ENCODE peak calls at places on chromosomes 16 and 17, in five cellular contexts. One of them, this sample, is unnamed.

GRCh38 chr16:68823401-68823800 is 19.9 kb upstream of the TANGO6 start:
- DNase-seq in heart right ventricle: no peak
- DNase-seq in body of pancreas: no peak
- DNase-seq in lower lobe of right lung: no peak
- DNase-seq in fibroblast of lung: peak
- DNase-seq in this sample: peak

GRCh38 chr16:85480727-85481101 is 132.4 kb upstream of the GSE1 start:
- DNase-seq in fibroblast of lung: no peak
- DNase-seq in body of pancreas: no peak
- DNase-seq in lower lobe of right lung: no peak
- DNase-seq in heart right ventricle: peak
- DNase-seq in this sample: no peak

GRCh38 chr17:74994440-74994839 is 7.0 kb downstream of the CDR2L start:
- DNase-seq in heart right ventricle: no peak
- DNase-seq in body of pancreas: no peak
- DNase-seq in fibroblast of lung: no peak
- DNase-seq in lower lobe of right lung: no peak
- DNase-seq in this sample: peak

GRCh38 chr17:45743626-45744326 is 40.3 kb upstream of the CRHR1 start:
- DNase-seq in fibroblast of lung: no peak
- DNase-seq in heart right ventricle: no peak
- DNase-seq in lower lobe of right lung: no peak
- DNase-seq in body of pancreas: no peak
- DNase-seq in this sample: no peak

GRCh38 chr16:68993885-68994284 is 111.6 kb upstream of the HAS3 start:
- DNase-seq in fibroblast of lung: peak
- DNase-seq in lower lobe of right lung: no peak
- DNase-seq in body of pancreas: no peak
- DNase-seq in heart right ventricle: no peak
- DNase-seq in this sample: peak

GRCh38 chr16:53224932-53225533 is 170.2 kb downstream of the CHD9 start:
- DNase-seq in body of pancreas: no peak
- DNase-seq in heart right ventricle: no peak
- DNase-seq in lower lobe of right lung: no peak
- DNase-seq in fibroblast of lung: no peak
- DNase-seq in this sample: no peak

GRCh38 chr16:923184-923583 is 47.6 kb downstream of the LMF1 start:
- DNase-seq in body of pancreas: no peak
- DNase-seq in fibroblast of lung: no peak
- DNase-seq in heart right ventricle: no peak
- DNase-seq in lower lobe of right lung: no peak
- DNase-seq in this sample: no peak

GRCh38 chr17:740240-741055 is 8.1 kb downstream of the TLCD3A start:
- DNase-seq in heart right ventricle: no peak
- DNase-seq in lower lobe of right lung: no peak
- DNase-seq in body of pancreas: peak
- DNase-seq in fibroblast of lung: no peak
- DNase-seq in this sample: no peak

GRCh38 chr17:41697122-41697962 is 8.7 kb downstream of the EIF1 start:
- DNase-seq in heart right ventricle: peak
- DNase-seq in body of pancreas: peak
- DNase-seq in lower lobe of right lung: peak
- DNase-seq in fibroblast of lung: peak
- DNase-seq in this sample: peak

GRCh38 chr17:40873801-40874200 is 6.8 kb upstream of the KRT12 start:
- DNase-seq in lower lobe of right lung: no peak
- DNase-seq in fibroblast of lung: no peak
- DNase-seq in body of pancreas: no peak
- DNase-seq in heart right ventricle: no peak
- DNase-seq in this sample: no peak

DNA sequence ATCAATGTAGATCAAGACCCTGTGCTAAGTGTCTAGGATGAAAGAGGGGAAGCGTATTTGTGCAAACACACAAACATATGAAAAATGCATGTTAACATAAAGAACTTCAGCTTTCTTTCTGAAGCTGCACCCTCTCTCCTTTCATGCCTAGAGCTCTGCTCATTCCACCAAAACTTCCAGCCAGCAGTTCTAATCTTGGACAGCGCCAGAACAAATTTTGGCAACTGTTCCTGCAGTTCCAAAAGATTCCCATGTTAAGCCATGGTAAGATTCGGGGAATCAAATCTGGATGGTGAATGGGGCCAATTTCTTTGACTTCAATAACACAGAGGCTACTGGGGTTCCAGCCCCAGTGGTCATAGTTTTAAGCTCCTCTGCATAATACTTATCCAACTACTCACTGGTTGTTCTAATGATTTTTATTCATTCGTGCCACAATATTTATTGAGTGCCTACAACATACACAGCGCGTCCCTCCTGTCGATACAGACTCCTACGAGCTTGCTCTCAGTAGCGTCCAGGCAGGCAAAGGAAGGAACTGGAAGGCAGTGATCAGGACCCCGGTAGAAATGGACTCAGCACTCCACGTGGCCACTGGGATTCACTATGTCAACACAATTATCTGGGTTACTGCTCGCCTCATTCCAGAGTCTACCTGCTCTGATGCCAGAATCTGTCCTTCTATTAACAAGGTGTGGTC is 71.7 kb downstream of the ZFHX3 start:
- DNase-seq in lower lobe of right lung: peak
- DNase-seq in body of pancreas: no peak
- DNase-seq in fibroblast of lung: no peak
- DNase-seq in heart right ventricle: no peak
- DNase-seq in this sample: peak
- TF ChIP-seq CTCF in lower lobe of right lung: no peak
- TF ChIP-seq CTCF in body of pancreas: no peak
- TF ChIP-seq CTCF in fibroblast of lung: no peak
- TF ChIP-seq CTCF in heart right ventricle: no peak
- TF ChIP-seq CTCF in this sample: no peak

DNA sequence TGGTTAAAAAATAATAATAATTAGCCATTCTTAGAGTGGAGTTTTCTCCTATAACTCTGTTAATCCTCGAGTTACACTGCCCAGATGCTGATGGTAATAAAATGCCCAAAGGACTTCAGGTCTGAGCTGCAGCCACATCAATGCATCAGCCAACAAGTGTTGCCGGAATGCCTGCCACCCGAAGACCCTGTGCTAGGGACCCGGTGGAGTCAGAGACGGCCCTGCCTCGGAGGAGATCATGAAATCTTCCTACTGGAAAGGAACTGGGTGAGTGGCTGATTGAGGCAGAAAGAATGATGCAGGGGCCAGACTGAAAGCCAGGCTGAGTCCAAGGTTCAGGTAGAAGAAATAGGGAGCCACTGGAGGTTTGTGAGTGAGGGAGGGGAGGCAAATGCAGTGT is 100.2 kb downstream of the ZNF423 start:
- DNase-seq in heart right ventricle: no peak
- DNase-seq in lower lobe of right lung: no peak
- DNase-seq in body of pancreas: no peak
- DNase-seq in fibroblast of lung: no peak
- DNase-seq in this sample: no peak
- H3K4me3 ChIP-seq in heart right ventricle: peak
- H3K4me3 ChIP-seq in lower lobe of right lung: no peak
- H3K4me3 ChIP-seq in body of pancreas: no peak
- H3K4me3 ChIP-seq in fibroblast of lung: no peak
- H3K4me3 ChIP-seq in this sample: no peak

GRCh38 chr17:64641499-64641898 is 20.6 kb downstream of the SMURF2 start:
- DNase-seq in lower lobe of right lung: no peak
- DNase-seq in body of pancreas: peak
- DNase-seq in heart right ventricle: no peak
- DNase-seq in fibroblast of lung: peak
- DNase-seq in this sample: peak
- TF ChIP-seq CTCF in lower lobe of right lung: no peak
- TF ChIP-seq CTCF in body of pancreas: no peak
- TF ChIP-seq CTCF in heart right ventricle: no peak
- TF ChIP-seq CTCF in fibroblast of lung: no peak
- TF ChIP-seq CTCF in this sample: peak

GRCh38 chr17:63436523-63437110 is 9.5 kb downstream of the CYB561 start:
- DNase-seq in fibroblast of lung: peak
- DNase-seq in heart right ventricle: no peak
- DNase-seq in body of pancreas: peak
- DNase-seq in lower lobe of right lung: no peak
- DNase-seq in this sample: peak
- H3K4me3 ChIP-seq in fibroblast of lung: no peak
- H3K4me3 ChIP-seq in heart right ventricle: no peak
- H3K4me3 ChIP-seq in body of pancreas: peak
- H3K4me3 ChIP-seq in lower lobe of right lung: no peak
- H3K4me3 ChIP-seq in this sample: peak

DNA sequence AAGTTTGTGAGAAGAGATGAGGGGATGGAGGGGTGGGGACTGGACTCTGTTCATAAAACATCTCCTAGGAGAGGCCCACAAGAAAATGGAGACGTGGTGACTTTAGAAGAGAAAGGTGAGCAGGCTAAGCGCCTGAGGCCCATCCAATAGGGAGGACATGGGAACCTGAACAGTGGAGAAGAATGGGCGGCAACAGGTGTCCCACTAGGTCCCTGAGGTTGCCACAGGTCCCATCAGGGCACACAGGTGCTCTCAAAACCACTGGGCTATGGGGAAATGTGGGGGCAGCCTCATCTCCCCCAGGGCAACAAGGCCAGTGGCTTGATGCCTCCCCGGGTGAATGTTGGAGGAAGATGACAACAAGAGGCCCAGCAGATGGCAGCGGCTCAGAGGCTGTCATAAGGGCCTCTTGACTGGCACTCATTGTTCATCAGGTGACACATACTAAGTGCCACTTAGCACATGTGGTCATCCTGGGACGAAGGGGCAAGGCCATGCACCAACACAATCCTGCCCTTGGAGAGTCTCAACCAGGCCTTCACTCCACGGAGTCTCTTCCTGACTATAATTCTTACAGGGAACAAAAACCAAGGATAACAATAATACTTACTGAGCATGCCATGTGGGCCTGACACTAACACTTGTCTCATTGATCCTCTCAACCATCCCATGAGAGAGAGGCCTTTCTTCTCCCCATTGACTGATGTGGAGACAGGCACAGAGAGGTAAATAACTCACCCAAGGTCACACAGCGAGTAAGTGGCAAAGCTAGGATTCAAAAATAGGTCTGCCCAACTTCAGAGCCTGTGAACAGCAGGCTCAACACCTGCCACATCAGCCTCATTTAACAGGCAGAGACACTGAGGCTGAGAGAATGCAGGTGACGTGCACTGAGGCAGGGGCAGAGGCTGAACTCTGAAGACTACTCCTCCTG is 38.0 kb downstream of the CUEDC1 start:
- DNase-seq in heart right ventricle: peak
- DNase-seq in lower lobe of right lung: peak
- DNase-seq in body of pancreas: no peak
- DNase-seq in fibroblast of lung: no peak
- DNase-seq in this sample: no peak
- TF ChIP-seq CTCF in heart right ventricle: no peak
- TF ChIP-seq CTCF in lower lobe of right lung: no peak
- TF ChIP-seq CTCF in body of pancreas: no peak
- TF ChIP-seq CTCF in fibroblast of lung: no peak
- TF ChIP-seq CTCF in this sample: no peak

GRCh38 chr17:48563867-48564199 is 14.3 kb downstream of the HOXB4 start:
- DNase-seq in fibroblast of lung: no peak
- DNase-seq in heart right ventricle: no peak
- DNase-seq in body of pancreas: no peak
- DNase-seq in lower lobe of right lung: no peak
- DNase-seq in this sample: no peak

GRCh38 chr17:48565024-48565558 is 13.1 kb downstream of the HOXB4 start:
- DNase-seq in fibroblast of lung: peak
- DNase-seq in body of pancreas: no peak
- DNase-seq in lower lobe of right lung: no peak
- DNase-seq in heart right ventricle: no peak
- DNase-seq in this sample: no peak

GRCh38 chr17:48563385-48563838 is 14.7 kb downstream of the HOXB4 start:
- DNase-seq in lower lobe of right lung: no peak
- DNase-seq in fibroblast of lung: peak
- DNase-seq in body of pancreas: no peak
- DNase-seq in heart right ventricle: no peak
- DNase-seq in this sample: peak

GRCh38 chr17:48562934-48563333 is 15.2 kb downstream of the HOXB4 start:
- DNase-seq in fibroblast of lung: no peak
- DNase-seq in body of pancreas: no peak
- DNase-seq in heart right ventricle: no peak
- DNase-seq in lower lobe of right lung: no peak
- DNase-seq in this sample: no peak

DNA sequence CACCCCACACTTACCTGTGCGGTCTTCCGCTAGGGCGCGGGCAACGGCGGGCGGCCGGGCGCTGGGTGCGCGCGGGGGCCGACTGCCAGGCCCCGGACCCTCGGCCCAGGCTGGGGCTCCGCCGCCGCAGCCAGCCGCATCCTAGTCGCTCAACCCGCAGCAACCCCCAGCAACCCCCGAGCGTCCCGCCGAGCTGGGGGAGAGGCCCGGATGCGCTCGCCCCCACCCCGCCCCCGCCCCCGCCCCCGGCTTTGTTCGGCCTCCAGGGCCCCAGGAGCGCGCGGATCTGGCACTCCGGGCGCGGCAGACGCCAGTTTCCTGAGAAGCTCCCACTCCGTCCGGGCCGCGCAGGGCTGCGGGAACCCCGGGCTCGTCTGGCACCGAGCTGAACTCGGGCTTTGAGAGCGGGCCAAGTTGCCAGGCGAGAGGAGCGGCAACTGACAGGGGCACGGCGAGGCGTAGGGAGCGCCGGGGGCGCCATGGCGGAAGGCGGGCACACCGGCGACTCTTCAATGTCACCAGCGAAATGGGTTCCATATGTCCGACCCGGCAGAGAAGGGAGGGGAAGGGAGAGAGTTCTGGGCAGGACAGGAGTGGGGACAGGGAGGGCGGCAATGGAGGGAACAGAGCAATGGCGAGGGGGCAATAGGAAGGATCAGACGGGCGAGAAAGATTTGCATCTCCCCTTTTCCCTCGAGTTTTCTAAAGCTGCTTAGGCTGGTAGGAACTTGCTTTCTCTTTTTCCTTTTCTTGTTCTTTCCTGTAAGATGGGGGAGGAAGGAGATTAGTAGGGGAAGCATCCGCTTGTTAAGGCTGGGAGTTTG is 13.7 kb downstream of the HOXB4 start:
- DNase-seq in body of pancreas: no peak
- DNase-seq in heart right ventricle: no peak
- DNase-seq in fibroblast of lung: no peak
- DNase-seq in lower lobe of right lung: no peak
- DNase-seq in this sample: peak
- H3K4me3 ChIP-seq in body of pancreas: no peak
- H3K4me3 ChIP-seq in heart right ventricle: peak
- H3K4me3 ChIP-seq in fibroblast of lung: peak
- H3K4me3 ChIP-seq in lower lobe of right lung: peak
- H3K4me3 ChIP-seq in this sample: peak

This sample was measured in fibroblast of the aortic adventitia.